ENCODE peak calls at places on chromosomes 16 and 17, in seven cellular contexts. R is body of pancreas, M is spleen, P is substantia nigra, F is brain microvascular endothelial cell, Q is endodermal cell, U is GM23338. J is an unnamed sample.

GRCh38 chr17:64240741-64241347 is 22.2 kb downstream of the TEX2 start:
- DNase-seq in R (peak; percentile 26), M (no peak), P (peak; percentile 35), F (peak; percentile 31), Q (no peak), U (no peak), J (no peak)

GRCh38 chr17:77801545-77802332 is 156.8 kb upstream of the TNRC6C start:
- DNase-seq in R (no peak), M (peak; percentile 10), P (no peak), F (no peak), Q (no peak), U (no peak), J (peak; percentile 28)

GRCh38 chr16:50403491-50403890 is 34.7 kb upstream of the BRD7 start:
- DNase-seq in R (peak; percentile 49), M (no peak), P (no peak), F (no peak), Q (no peak), U (no peak), J (no peak)

GRCh38 chr17:20010099-20010863 is 1.1 kb downstream of the SPECC1 start:
- DNase-seq in R (peak; percentile 66), M (no peak), P (peak; percentile 58), F (peak; percentile 14), Q (peak; percentile 80), U (peak; percentile 66), J (peak; percentile 31)

GRCh38 chr16:2936436-2937011 is 24.8 kb downstream of the FLYWCH1 start:
- DNase-seq in R (no peak), M (no peak), P (no peak), F (no peak), Q (no peak), U (no peak), J (no peak)

GRCh38 chr17:75739174-75739573 is 17.9 kb downstream of the ITGB4 start:
- DNase-seq in R (no peak), M (no peak), P (no peak), F (no peak), Q (no peak), U (no peak), J (no peak)

GRCh38 chr17:47621293-47622178 is 28.2 kb upstream of the KPNB1 start:
- DNase-seq in R (no peak), M (no peak), P (no peak), F (peak; percentile 92), Q (peak; percentile 95), U (peak; percentile 60), J (no peak)

GRCh38 chr17:60093694-60094093 is 15.0 kb upstream of the HEATR6 start:
- DNase-seq in R (no peak), M (no peak), P (no peak), F (no peak), Q (no peak), U (no peak), J (no peak)

GRCh38 chr16:1333149-1333812 is at the start of gene BAIAP3:
- DNase-seq in R (peak; percentile 55), M (peak; percentile 88), P (peak; percentile 14), F (no peak), Q (peak; percentile 87), U (peak; percentile 77), J (no peak)

GRCh38 chr17:81734405-81735055 is 22.4 kb downstream of the SLC25A10 start:
- DNase-seq in R (no peak), M (peak; percentile 70), P (no peak), F (no peak), Q (peak; percentile 55), U (no peak), J (peak; percentile 77)

GRCh38 chr16:85759136-85759535 is 8.2 kb upstream of the C16orf74 start:
- DNase-seq in R (no peak), M (peak; percentile 91), P (no peak), F (no peak), Q (no peak), U (no peak), J (no peak)

GRCh38 chr16:57591086-57591869 is 37.2 kb upstream of the ADGRG1 start:
- DNase-seq in R (peak; percentile 80), M (peak; percentile 89), P (peak; percentile 73), F (peak; percentile 86), Q (peak; percentile 96), U (peak; percentile 87), J (peak; percentile 69)

GRCh38 chr16:8326234-8326633 is 264.1 kb downstream of the TMEM114 start:
- DNase-seq in R (no peak), M (no peak), P (no peak), F (no peak), Q (no peak), U (no peak), J (no peak)

DNA sequence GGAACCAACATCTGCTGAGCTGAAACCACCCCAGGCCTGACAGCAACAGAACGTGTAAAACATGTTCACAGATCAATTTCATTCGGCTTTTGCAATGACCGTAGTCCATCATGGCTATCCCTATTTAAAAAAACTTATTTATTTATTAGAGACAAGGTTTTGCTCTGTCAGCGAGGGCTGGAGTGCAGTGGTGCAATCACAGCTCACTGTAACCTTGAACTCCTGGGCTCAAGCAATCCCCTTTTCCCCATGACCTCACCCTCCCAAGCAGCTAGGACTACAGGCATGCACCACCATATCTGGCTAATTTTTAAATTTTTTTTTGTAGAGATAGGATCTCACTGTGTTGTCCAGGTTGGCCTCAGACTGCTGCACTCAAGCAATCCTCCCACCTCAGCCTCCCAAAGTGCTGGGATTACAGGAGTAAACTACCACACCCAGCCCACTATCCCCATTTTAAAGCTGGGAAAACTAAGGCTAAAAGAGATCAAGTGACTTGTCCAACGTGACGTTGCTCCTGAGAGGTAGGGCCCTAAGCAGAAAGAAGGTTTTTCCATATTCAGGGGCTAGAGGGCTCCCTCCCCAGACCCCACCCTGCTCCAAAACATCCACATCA is 77.7 kb downstream of the MYH11 start:
- DNase-seq in R (no peak), M (no peak), P (no peak), F (no peak), Q (no peak), U (no peak), J (no peak)
- H3K27ac ChIP-seq in R (no peak overlapping the region), M (no peak overlapping the region), P (no peak overlapping the region), F (no peak overlapping the region), Q (no peak overlapping the region), U (no peak overlapping the region), J (no peak overlapping the region)

GRCh38 chr16:81869326-81869725 is 90.2 kb downstream of the PLCG2 start:
- DNase-seq in R (no peak), M (no peak), P (no peak), F (no peak), Q (no peak), U (no peak), J (no peak)

GRCh38 chr16:81863630-81864352 is 84.7 kb downstream of the PLCG2 start:
- DNase-seq in R (no peak), M (no peak), P (no peak), F (no peak), Q (peak; percentile 63), U (peak; percentile 58), J (no peak)

GRCh38 chr16:81868057-81868748 is 89.1 kb downstream of the PLCG2 start:
- DNase-seq in R (no peak), M (no peak), P (no peak), F (no peak), Q (no peak), U (no peak), J (no peak)

GRCh38 chr16:81864646-81865382 is 85.7 kb downstream of the PLCG2 start:
- DNase-seq in R (no peak), M (no peak), P (no peak), F (no peak), Q (peak; percentile 53), U (peak; percentile 15), J (no peak)

DNA sequence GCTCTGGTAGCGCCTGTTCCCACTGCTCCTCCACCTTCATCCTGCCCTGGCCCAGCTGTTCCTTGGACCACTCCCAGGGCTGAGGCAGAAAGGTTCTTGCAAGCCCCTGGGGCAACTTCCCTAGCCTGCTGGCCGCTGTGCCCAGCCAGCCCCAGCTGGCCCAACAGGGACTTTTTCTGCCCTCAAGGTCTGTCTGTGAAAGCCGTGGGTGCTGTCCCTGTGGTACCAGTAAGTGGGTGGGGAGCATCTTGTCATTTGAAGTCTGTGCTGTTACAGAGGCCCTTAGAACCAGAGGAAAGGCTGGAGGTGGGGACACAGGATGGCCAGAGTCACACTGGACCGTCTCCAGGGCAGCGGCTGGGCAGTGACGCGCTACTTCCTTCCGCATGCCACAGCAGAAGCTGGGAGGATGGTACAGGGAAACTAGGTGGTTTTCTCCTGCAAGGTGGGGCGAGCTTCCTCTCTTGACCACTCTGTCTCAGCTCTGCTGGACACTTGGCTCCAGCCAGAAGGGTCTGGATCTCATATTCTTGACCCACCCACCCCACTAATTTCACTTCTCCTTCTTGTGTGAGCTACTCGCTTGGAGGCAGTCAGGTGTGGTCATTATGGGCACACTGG is 87.8 kb downstream of the PLCG2 start:
- DNase-seq in R (peak; percentile 28), M (peak; percentile 92), P (peak; percentile 27), F (no peak), Q (no peak), U (no peak), J (peak; percentile 74)
- H3K27ac ChIP-seq in R (no peak overlapping the region), M (peak overlapping the region; percentile 81), P (peak overlapping the region; percentile 24), F (no peak overlapping the region), Q (no peak overlapping the region), U (no peak overlapping the region), J (no peak overlapping the region)

DNA sequence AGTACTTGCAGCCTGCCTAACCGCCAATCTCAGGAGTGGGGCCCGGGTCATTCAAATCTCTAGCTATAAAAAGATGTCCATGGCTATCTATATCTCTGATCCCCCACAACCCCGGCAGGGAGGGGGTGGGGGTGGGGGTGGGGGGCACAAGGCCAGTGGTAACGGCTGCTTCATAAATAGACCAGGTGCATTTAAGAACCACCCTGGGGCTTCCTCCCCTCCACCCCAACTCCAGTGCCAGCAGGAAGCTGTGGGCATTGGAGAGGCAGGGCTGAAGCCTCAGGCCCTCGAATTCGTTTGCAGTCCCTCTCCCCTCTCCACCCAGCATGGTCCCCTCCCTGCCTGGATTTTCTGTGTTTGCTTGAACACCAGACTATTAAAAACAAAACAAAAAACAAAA is 56.0 kb downstream of the RAP1GAP2 start:
- DNase-seq in R (no peak), M (no peak), P (no peak), F (no peak), Q (no peak), U (no peak), J (no peak)
- H3K27ac ChIP-seq in R (peak overlapping the region; percentile 90), M (no peak overlapping the region), P (no peak overlapping the region), F (no peak overlapping the region), Q (no peak overlapping the region), U (no peak overlapping the region), J (no peak overlapping the region)

GRCh38 chr17:1808649-1809048 is 21.1 kb downstream of the SMYD4 start:
- DNase-seq in R (no peak), M (no peak), P (no peak), F (no peak), Q (no peak), U (no peak), J (no peak)

GRCh38 chr17:1800240-1800639 is 29.5 kb downstream of the SMYD4 start:
- DNase-seq in R (no peak), M (peak; percentile 25), P (no peak), F (no peak), Q (no peak), U (no peak), J (no peak)

GRCh38 chr17:1797323-1797722 is 32.4 kb downstream of the SMYD4 start:
- DNase-seq in R (no peak), M (no peak), P (no peak), F (no peak), Q (no peak), U (no peak), J (no peak)

GRCh38 chr17:1802429-1802828 is 27.3 kb downstream of the SMYD4 start:
- DNase-seq in R (no peak), M (no peak), P (no peak), F (no peak), Q (no peak), U (no peak), J (no peak)

GRCh38 chr17:1803280-1803679 is 26.4 kb downstream of the SMYD4 start:
- DNase-seq in R (no peak), M (peak; percentile 15), P (no peak), F (no peak), Q (no peak), U (no peak), J (no peak)
- H3K27ac ChIP-seq in R (no peak overlapping the region), M (no peak overlapping the region), P (no peak overlapping the region), F (no peak overlapping the region), Q (no peak overlapping the region), U (no peak overlapping the region), J (no peak overlapping the region)

J was measured in right lobe of liver.